ENCODE peak calls at places on chromosomes 13 and 19, in five cellular contexts. O is ovary, E is GM12878, Z is ascending aorta, C is psoas muscle. F is an unnamed sample.
A peak's percentile ranks its signal among the peaks of the same experiment; 100 is the strongest.

GRCh38 chr13:111204438-111205177 is 89.5 kb downstream of the ARHGEF7 start:
- DNase-seq in Z (no peak), O (peak; percentile 80), E (no peak), C (peak; percentile 60), F (no peak)

GRCh38 chr19:19488875-19489690 is 26.3 kb downstream of the TSSK6 start:
- DNase-seq in O (peak; percentile 84), C (peak; percentile 69), E (peak; percentile 73), Z (peak; percentile 76), F (peak; percentile 59)

GRCh38 chr19:11451327-11451941 is 16.0 kb downstream of the PRKCSH start:
- DNase-seq in E (no peak), O (no peak), Z (no peak), C (no peak), F (no peak)

GRCh38 chr13:94352057-94352456 is 127.4 kb downstream of the DCT start:
- DNase-seq in C (no peak), O (no peak), Z (no peak), E (no peak), F (no peak)

GRCh38 chr19:2475018-2475701 is 767 bp upstream of the GADD45B start:
- DNase-seq in O (peak; percentile 78), C (peak; percentile 54), Z (no peak), E (no peak), F (no peak)

GRCh38 chr19:17296278-17296677 is 6.9 kb downstream of the ABHD8 start:
- DNase-seq in E (no peak), O (no peak), Z (no peak), C (no peak), F (no peak)

GRCh38 chr13:50518791-50519201 is 324.7 kb downstream of the DLEU7 start:
- DNase-seq in E (no peak), O (no peak), C (no peak), Z (no peak), F (no peak)

GRCh38 chr19:35716985-35717664 is 678 bp upstream of the KMT2B start:
- DNase-seq in O (peak; percentile 89), C (peak; percentile 90), Z (peak; percentile 88), E (peak; percentile 77), F (peak; percentile 81)

GRCh38 chr13:21683034-21683733 is 12.3 kb downstream of the FGF9 start:
- DNase-seq in C (peak; percentile 26), Z (no peak), O (no peak), E (no peak), F (no peak)

GRCh38 chr13:75877092-75877491 is 241.0 kb downstream of the LMO7 start:
- DNase-seq in Z (no peak), C (no peak), E (no peak), O (no peak), F (no peak)

GRCh38 chr19:48170817-48171347 is 402 bp downstream of the ZSWIM9 start:
- DNase-seq in Z (no peak), O (peak; percentile 57), C (no peak), E (no peak), F (no peak)

GRCh38 chr13:76552373-76552772 is 333.8 kb downstream of the KCTD12 start:
- DNase-seq in Z (no peak), E (no peak), C (no peak), O (no peak), F (no peak)

GRCh38 chr13:101779147-101779546 is 326.7 kb downstream of the ITGBL1 start:
- DNase-seq in O (no peak), C (no peak), E (no peak), Z (no peak), F (no peak)

GRCh38 chr13:39016789-39017188 is 21.1 kb downstream of the PROSER1 start:
- DNase-seq in Z (no peak), O (no peak), C (no peak), E (no peak), F (no peak)

GRCh38 chr19:18291590-18292459 is 10.4 kb upstream of the JUND start:
- DNase-seq in E (no peak), O (peak; percentile 96), C (peak; percentile 86), Z (peak; percentile 81), F (peak; percentile 56)

GRCh38 chr19:4310247-4311121 is 6.1 kb downstream of the FSD1 start:
- DNase-seq in C (no peak), E (no peak), Z (no peak), O (no peak), F (no peak)

GRCh38 chr19:20186163-20186562 is 19.1 kb downstream of the ZNF486 start:
- DNase-seq in O (no peak), E (no peak), Z (no peak), C (no peak), F (no peak)

GRCh38 chr19:55546822-55547614 is 1.7 kb upstream of the SBK3 start:
- DNase-seq in C (peak; percentile 86), Z (peak; percentile 70), E (no peak), O (peak; percentile 52), F (no peak)

GRCh38 chr19:12881172-12881808 is at the start of gene DNASE2:
- DNase-seq in E (peak; percentile 85), O (peak; percentile 96), Z (peak; percentile 91), C (peak; percentile 96), F (peak; percentile 23)

GRCh38 chr19:1218751-1219567 is 13.4 kb downstream of the STK11 start:
- DNase-seq in Z (no peak), C (no peak), O (no peak), E (no peak), F (no peak)
- H3K27ac ChIP-seq in Z (peak overlapping the region; percentile 92), C (peak overlapping the region; percentile 99), O (no peak overlapping the region), E (no peak overlapping the region), F (no peak overlapping the region)

GRCh38 chr19:46759817-46760333 is 13.6 kb upstream of the STRN4 start:
- DNase-seq in E (no peak), C (peak; percentile 61), O (no peak), Z (no peak), F (no peak)
- H3K27ac ChIP-seq in E (no peak overlapping the region), C (peak overlapping the region; percentile 46), O (no peak overlapping the region), Z (no peak overlapping the region), F (no peak overlapping the region)

GRCh38 chr19:38535212-38535611 is 82.5 kb downstream of the MAP4K1 start:
- DNase-seq in C (no peak), E (no peak), Z (no peak), O (no peak), F (no peak)
- H3K27ac ChIP-seq in C (no peak overlapping the region), E (no peak overlapping the region), Z (no peak overlapping the region), O (no peak overlapping the region), F (no peak overlapping the region)

GRCh38 chr19:14525729-14526128 is 3.7 kb upstream of the TECR start:
- DNase-seq in Z (no peak), O (no peak), E (no peak), C (no peak), F (no peak)
- H3K27ac ChIP-seq in Z (no peak overlapping the region), O (no peak overlapping the region), E (no peak overlapping the region), C (no peak overlapping the region), F (peak overlapping the region; percentile 46)

DNA sequence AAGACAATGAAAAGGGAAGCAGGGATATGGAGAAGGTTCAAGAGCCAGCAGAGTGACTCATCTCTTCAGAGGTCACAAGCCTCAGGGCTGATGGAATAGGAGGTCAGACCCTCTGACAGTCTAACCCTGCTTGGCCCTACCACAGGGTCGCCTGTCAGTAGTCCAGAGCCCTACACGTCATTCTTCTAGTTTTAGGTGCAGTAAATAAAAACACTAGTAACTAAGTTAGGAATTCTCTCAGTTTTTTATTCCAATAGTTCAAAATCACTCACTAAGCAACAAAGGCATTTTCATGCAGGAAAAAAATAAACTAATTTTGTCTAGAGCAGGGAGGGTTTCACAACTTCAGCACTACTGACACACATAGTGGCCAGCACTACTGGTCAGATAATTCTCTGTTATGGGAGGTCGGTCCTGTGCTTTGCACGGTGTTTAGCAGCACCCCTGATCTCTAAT is 27.2 kb downstream of the FOXO1 start:
- DNase-seq in E (no peak), C (no peak), Z (no peak), O (no peak), F (peak; percentile 34)
- H3K27ac ChIP-seq in E (no peak overlapping the region), C (peak overlapping the region; percentile 59), Z (peak overlapping the region; percentile 62), O (peak overlapping the region; percentile 2), F (no peak overlapping the region)

GRCh38 chr13:113531041-113531873 is 40.7 kb upstream of the DCUN1D2 start:
- DNase-seq in C (no peak), E (no peak), O (peak; percentile 28), Z (no peak), F (no peak)

GRCh38 chr13:113526466-113527220 is 36.1 kb upstream of the DCUN1D2 start:
- DNase-seq in Z (no peak), O (no peak), C (no peak), E (no peak), F (no peak)

GRCh38 chr13:113527272-113527958 is 36.9 kb upstream of the DCUN1D2 start:
- DNase-seq in C (no peak), Z (no peak), E (no peak), O (no peak), F (no peak)

GRCh38 chr13:113528798-113529180 is 38.3 kb upstream of the DCUN1D2 start:
- DNase-seq in O (no peak), C (no peak), E (no peak), Z (no peak), F (no peak)

DNA sequence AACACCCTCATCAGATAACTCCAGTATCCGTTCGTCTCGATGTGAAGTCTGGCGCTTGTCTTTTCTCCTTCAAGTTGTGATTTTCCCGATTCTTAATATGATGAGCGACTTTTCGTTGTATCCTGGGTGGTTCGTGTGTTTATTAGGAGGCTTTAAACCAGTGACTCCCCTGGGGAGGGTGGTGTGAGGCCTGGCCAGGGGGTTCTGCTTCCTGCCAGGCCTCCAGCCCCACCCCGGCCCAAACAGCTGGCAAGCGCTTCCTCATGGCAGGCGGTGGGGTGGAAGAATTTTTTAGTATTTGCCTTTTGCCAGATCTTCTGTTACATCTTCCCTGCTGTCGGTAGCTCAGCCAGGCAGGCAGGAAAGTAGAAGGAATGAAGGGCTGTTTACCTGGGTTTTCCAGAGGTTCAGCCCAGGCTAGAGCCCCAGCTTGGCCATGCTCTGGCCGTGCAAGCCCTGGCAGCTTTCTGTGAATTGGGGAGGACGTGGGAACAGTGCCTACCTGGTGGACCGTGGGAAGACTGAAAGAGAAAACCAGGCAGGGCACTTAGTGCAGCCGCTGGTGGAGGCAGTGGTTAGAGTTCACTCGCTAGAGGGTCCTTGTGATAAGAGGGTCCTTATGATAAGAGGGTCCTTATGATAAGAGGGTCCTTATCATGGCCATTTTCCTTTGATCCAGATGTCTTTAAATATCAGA is 37.7 kb upstream of the DCUN1D2 start:
- DNase-seq in O (no peak), Z (no peak), E (no peak), C (no peak), F (no peak)
- H3K27ac ChIP-seq in O (no peak overlapping the region), Z (no peak overlapping the region), E (no peak overlapping the region), C (no peak overlapping the region), F (no peak overlapping the region)